ENCODE peak calls at places on chromosomes 1 and 21, in five cellular contexts. C, R, K, E and O are unnamed samples.

GRCh38 chr1:209585672-209586071 is 2.2 kb downstream of the CAMK1G start:
- DNase-seq in C (peak; percentile 47), R (no peak), K (no peak), E (peak; percentile 80), O (no peak)

GRCh38 chr1:15027515-15027948 is 126.0 kb upstream of the TMEM51 start:
- DNase-seq in C (peak; percentile 72), R (no peak), K (peak; percentile 63), E (peak; percentile 63), O (peak; percentile 93)

GRCh38 chr1:6724517-6725141 is 23.0 kb upstream of the DNAJC11 start:
- DNase-seq in C (no peak), R (no peak), K (no peak), E (peak; percentile 82), O (peak; percentile 93)

GRCh38 chr1:85274969-85275453 is 1.4 kb downstream of the BCL10 start:
- DNase-seq in C (no peak), R (no peak), K (no peak), E (peak; percentile 96), O (peak; percentile 13)

GRCh38 chr1:80153762-80154555 is 1147.4 kb upstream of the ADGRL4 start:
- DNase-seq in C (peak; percentile 49), R (no peak), K (no peak), E (no peak), O (no peak)

GRCh38 chr1:181204530-181204929 is 116.0 kb downstream of the IER5 start:
- DNase-seq in C (no peak), R (no peak), K (no peak), E (no peak), O (no peak)

GRCh38 chr1:61605607-61606321 is 119.2 kb downstream of the TM2D1 start:
- DNase-seq in C (no peak), R (no peak), K (no peak), E (no peak), O (no peak)

GRCh38 chr21:40015818-40016217 is 148.6 kb downstream of the PCP4 start:
- DNase-seq in C (no peak), R (no peak), K (no peak), E (no peak), O (no peak)

GRCh38 chr1:53111693-53112092 is 30.7 kb downstream of the SLC1A7 start:
- DNase-seq in C (no peak), R (no peak), K (no peak), E (no peak), O (no peak)

GRCh38 chr1:211788626-211789025 is 41.9 kb downstream of the LPGAT1 start:
- DNase-seq in C (no peak), R (no peak), K (no peak), E (peak; percentile 68), O (no peak)

GRCh38 chr1:198756470-198756869 is 117.6 kb downstream of the PTPRC start:
- DNase-seq in C (no peak), R (no peak), K (no peak), E (peak; percentile 43), O (no peak)

GRCh38 chr1:71587961-71588360 is 507.1 kb upstream of the ZRANB2 start:
- DNase-seq in C (no peak), R (no peak), K (no peak), E (peak; percentile 5), O (no peak)

GRCh38 chr1:65423884-65424655 is 3.6 kb downstream of the LEPR start:
- DNase-seq in C (no peak), R (no peak), K (no peak), E (peak; percentile 87), O (peak; percentile 64)

GRCh38 chr1:234135501-234135900 is 231.0 kb downstream of the SLC35F3 start:
- DNase-seq in C (no peak), R (no peak), K (no peak), E (no peak), O (no peak)

GRCh38 chr1:178536844-178537371 is 24.0 kb downstream of the TEX35 start:
- DNase-seq in C (no peak), R (no peak), K (no peak), E (peak; percentile 84), O (peak; percentile 95)

GRCh38 chr1:89462250-89462649 is 62.4 kb upstream of the LRRC8B start:
- DNase-seq in C (no peak), R (no peak), K (no peak), E (no peak), O (no peak)

GRCh38 chr1:242162179-242162578 is 163.3 kb upstream of the MAP1LC3C start:
- DNase-seq in C (no peak), R (no peak), K (no peak), E (no peak), O (no peak)

GRCh38 chr1:22450421-22451021 is 1.1 kb upstream of the ZBTB40 start:
- DNase-seq in C (no peak), R (no peak), K (no peak), E (no peak), O (no peak)

GRCh38 chr1:104706631-104707147 is 957.0 kb downstream of the AMY1C start:
- DNase-seq in C (no peak), R (no peak), K (no peak), E (peak; percentile 12), O (peak; percentile 11)

GRCh38 chr1:203197625-203198024 is 11.1 kb upstream of the CHI3L1 start:
- DNase-seq in C (no peak), R (no peak), K (no peak), E (peak; percentile 86), O (no peak)

GRCh38 chr1:219924348-219924747 is 4.0 kb downstream of the SLC30A10 start:
- DNase-seq in C (no peak), R (no peak), K (no peak), E (no peak), O (no peak)

GRCh38 chr1:184935919-184936798 is 38.1 kb downstream of the NIBAN1 start:
- DNase-seq in C (no peak), R (no peak), K (no peak), E (no peak), O (no peak)

GRCh38 chr1:145846191-145846590 is 761 bp downstream of the NUDT17 start:
- DNase-seq in C (peak; percentile 56), R (no peak), K (peak; percentile 32), E (peak; percentile 40), O (no peak)

GRCh38 chr1:184062640-184063280 is 11.2 kb downstream of the TSEN15 start:
- DNase-seq in C (no peak), R (no peak), K (no peak), E (no peak), O (no peak)

GRCh38 chr1:223363057-223363855 is 720 bp downstream of the SUSD4 start:
- DNase-seq in C (peak; percentile 61), R (no peak), K (peak; percentile 41), E (peak; percentile 4), O (no peak)

GRCh38 chr1:160400646-160401486 is 502 bp downstream of the VANGL2 start:
- DNase-seq in C (peak; percentile 45), R (no peak), K (peak; percentile 74), E (peak; percentile 17), O (no peak)

GRCh38 chr21:38267991-38268858 is 11.4 kb downstream of the KCNJ15 start:
- DNase-seq in C (no peak), R (no peak), K (no peak), E (no peak), O (no peak)

GRCh38 chr1:52592637-52593323 is 9.4 kb upstream of the GPX7 start:
- DNase-seq in C (no peak), R (no peak), K (no peak), E (no peak), O (no peak)

GRCh38 chr1:53321776-53322602 is 5.9 kb downstream of the LRP8 start:
- DNase-seq in C (no peak), R (no peak), K (no peak), E (no peak), O (no peak)

DNA sequence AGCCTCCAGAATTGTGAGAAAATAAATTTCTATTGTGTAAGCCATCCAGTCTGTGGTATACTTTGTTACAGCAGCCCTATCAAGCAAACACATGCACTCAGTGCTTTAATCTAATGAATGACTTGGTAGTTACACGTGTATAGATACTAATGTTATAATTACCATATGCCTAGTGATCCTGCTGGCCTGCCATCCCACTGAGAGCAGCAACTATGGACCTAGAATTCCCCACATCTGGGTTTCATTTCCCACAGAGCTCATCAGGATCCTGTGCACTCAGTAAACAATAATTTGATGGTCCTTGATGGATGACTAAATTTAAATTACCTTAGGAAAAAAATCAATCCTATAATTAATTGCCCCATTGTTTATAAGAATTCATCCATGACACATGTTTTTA is 86.5 kb upstream of the RGS1 start:
- DNase-seq in C (no peak), R (no peak), K (no peak), E (peak; percentile 49), O (no peak)
- H2BK12ac ChIP-seq in C (no peak overlapping the region), R (no peak overlapping the region), K (no peak overlapping the region), E (no peak overlapping the region), O (no peak overlapping the region)

DNA sequence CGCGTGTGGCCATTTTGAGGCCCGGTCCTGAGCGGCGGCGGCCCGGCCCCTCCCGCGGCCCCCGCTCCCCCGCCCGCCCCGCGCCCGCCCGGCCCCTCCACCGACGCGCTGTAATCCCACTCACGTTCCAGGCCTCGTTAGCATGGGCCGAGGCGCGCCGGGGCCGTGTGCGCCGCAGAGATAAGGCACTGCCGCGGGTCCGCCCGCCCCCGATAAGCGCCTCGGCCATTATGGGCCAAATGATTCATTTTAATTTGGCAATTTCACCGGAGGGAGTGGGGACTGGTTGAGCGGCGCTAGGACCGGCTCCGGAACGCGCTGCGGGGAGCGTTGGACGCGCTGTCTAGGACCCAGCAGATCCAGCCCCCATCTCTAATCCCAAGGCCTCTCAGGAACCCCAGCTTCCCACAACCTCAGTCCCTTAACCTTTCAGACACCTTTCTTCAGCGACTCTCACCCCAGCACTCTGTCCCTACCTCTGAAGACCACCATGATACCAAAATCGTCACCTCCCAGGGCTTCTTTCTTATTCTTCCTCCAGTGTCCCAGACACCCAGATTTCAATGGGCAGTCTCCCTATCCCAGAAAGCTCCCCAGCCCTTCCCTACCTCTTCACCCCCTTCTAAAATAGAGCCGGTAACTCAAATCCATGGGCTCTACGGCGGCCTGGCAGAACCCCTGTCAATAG is at the start of gene TAL1:
- DNase-seq in C (no peak), R (no peak), K (no peak), E (no peak), O (peak; percentile 5)
- H3K4me2 ChIP-seq in C (peak within 1 kb of the TSS; percentile 38), R (peak within 1 kb of the TSS; percentile 97), K (peak within 1 kb of the TSS; percentile 41), E (peak within 1 kb of the TSS; percentile 58), O (peak within 1 kb of the TSS; percentile 46)

DNA sequence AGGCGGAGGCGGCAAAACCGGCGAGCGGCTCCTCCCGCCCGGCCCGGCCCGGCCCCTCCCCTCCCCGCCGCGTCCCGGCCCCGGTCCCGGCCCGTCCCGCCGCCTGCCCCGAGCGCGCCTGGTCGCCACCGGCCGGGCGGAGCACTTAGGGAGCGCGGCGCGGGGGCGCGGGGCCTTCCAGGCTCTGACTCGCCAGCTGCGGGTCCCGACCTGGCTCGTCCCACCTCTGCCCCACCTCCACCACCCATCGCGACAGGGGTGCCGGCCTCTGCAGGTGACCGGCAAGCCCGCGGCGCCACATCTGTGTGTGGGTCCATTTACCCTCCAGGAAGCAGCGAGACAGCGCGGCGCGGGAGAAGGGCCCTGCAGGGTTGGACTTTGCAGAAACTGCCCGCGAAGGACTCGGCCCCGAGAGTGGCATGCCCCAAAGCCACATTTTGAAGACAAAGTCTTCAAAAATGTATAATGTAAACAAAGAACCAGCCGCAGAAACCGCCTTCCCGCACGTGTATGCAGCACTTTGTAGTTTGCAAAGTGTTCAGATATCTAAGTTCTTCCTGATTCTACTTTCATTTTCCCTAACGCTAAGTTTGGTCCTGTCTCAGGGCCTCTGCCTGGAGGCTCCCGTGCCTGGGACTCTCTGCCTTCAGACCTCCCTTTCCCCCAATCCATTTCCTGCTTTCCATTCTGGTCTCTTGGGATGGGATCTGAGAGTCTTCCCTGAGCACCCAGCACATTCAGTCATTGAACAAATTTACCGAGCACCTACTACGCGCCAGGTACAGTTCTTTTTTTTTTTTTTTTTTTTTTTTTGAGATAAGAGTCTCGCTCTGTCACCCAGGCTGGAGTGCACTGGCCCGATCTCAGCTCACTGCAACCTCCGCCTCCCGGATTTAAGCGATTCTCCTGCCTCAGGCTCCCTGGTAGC is at the start of gene TMCO4:
- DNase-seq in C (no peak), R (no peak), K (no peak), E (peak; percentile 92), O (peak; percentile 51)
- H3K4ac ChIP-seq in C (no peak within 1 kb of the TSS), R (no peak within 1 kb of the TSS), K (no peak within 1 kb of the TSS), E (peak within 1 kb of the TSS; percentile 79), O (peak within 1 kb of the TSS; percentile 44)

GRCh38 chr1:101236546-101237228 is at the start of gene S1PR1:
- DNase-seq in C (peak; percentile 82), R (peak; percentile 39), K (peak; percentile 80), E (peak; percentile 76), O (peak; percentile 39)
- H2BK12ac ChIP-seq in C (no peak within 1 kb of the TSS), R (peak within 1 kb of the TSS; percentile 84), K (peak within 1 kb of the TSS; percentile 50), E (no peak within 1 kb of the TSS), O (no peak within 1 kb of the TSS)